ENCODE peak calls at places on chromosome 20, in nine cellular contexts. One of them, this sample, is unnamed.

GRCh38 chr20:20465259-20465658 is 97.4 kb downstream of the INSM1 start:
- DNase-seq in choroid plexus epithelial cell: peak; percentile 31
- DNase-seq in activated CD8-positive, alpha-beta T cell treated with anti-CD3 and anti-CD28 coated beads for 36 hours: no peak
- DNase-seq in GM12865: no peak
- DNase-seq in heart right ventricle: no peak
- DNase-seq in CD4-positive, alpha-beta T cell: no peak
- DNase-seq in neural progenitor cell: peak; percentile 57
- DNase-seq in RWPE1: no peak
- DNase-seq in body of pancreas: no peak
- DNase-seq in this sample: no peak

GRCh38 chr20:36273414-36274247 is 32.5 kb upstream of the DLGAP4 start:
- DNase-seq in choroid plexus epithelial cell: peak; percentile 45
- DNase-seq in activated CD8-positive, alpha-beta T cell treated with anti-CD3 and anti-CD28 coated beads for 36 hours: peak; percentile 44
- DNase-seq in GM12865: peak; percentile 42
- DNase-seq in heart right ventricle: no peak
- DNase-seq in CD4-positive, alpha-beta T cell: no peak
- DNase-seq in neural progenitor cell: peak; percentile 28
- DNase-seq in RWPE1: peak; percentile 41
- DNase-seq in body of pancreas: peak; percentile 12
- DNase-seq in this sample: peak; percentile 17

GRCh38 chr20:11094196-11094595 is 420.4 kb upstream of the JAG1 start:
- DNase-seq in choroid plexus epithelial cell: no peak
- DNase-seq in activated CD8-positive, alpha-beta T cell treated with anti-CD3 and anti-CD28 coated beads for 36 hours: no peak
- DNase-seq in GM12865: no peak
- DNase-seq in heart right ventricle: no peak
- DNase-seq in CD4-positive, alpha-beta T cell: no peak
- DNase-seq in neural progenitor cell: no peak
- DNase-seq in RWPE1: no peak
- DNase-seq in body of pancreas: no peak
- DNase-seq in this sample: no peak

GRCh38 chr20:32052792-32053362 is 835 bp downstream of the HCK start:
- DNase-seq in choroid plexus epithelial cell: no peak
- DNase-seq in activated CD8-positive, alpha-beta T cell treated with anti-CD3 and anti-CD28 coated beads for 36 hours: no peak
- DNase-seq in GM12865: peak; percentile 61
- DNase-seq in heart right ventricle: peak; percentile 42
- DNase-seq in CD4-positive, alpha-beta T cell: no peak
- DNase-seq in neural progenitor cell: peak; percentile 42
- DNase-seq in RWPE1: no peak
- DNase-seq in body of pancreas: no peak
- DNase-seq in this sample: peak; percentile 47

GRCh38 chr20:16434087-16434664 is 139.1 kb downstream of the KIF16B start:
- DNase-seq in choroid plexus epithelial cell: peak; percentile 63
- DNase-seq in activated CD8-positive, alpha-beta T cell treated with anti-CD3 and anti-CD28 coated beads for 36 hours: peak; percentile 60
- DNase-seq in GM12865: peak; percentile 74
- DNase-seq in heart right ventricle: peak; percentile 32
- DNase-seq in CD4-positive, alpha-beta T cell: peak; percentile 7
- DNase-seq in neural progenitor cell: peak; percentile 67
- DNase-seq in RWPE1: peak; percentile 26
- DNase-seq in body of pancreas: peak; percentile 77
- DNase-seq in this sample: peak; percentile 50

GRCh38 chr20:13022401-13023170 is 13.8 kb downstream of the SPTLC3 start:
- DNase-seq in choroid plexus epithelial cell: peak; percentile 84
- DNase-seq in activated CD8-positive, alpha-beta T cell treated with anti-CD3 and anti-CD28 coated beads for 36 hours: no peak
- DNase-seq in GM12865: no peak
- DNase-seq in heart right ventricle: no peak
- DNase-seq in CD4-positive, alpha-beta T cell: no peak
- DNase-seq in neural progenitor cell: no peak
- DNase-seq in RWPE1: no peak
- DNase-seq in body of pancreas: no peak
- DNase-seq in this sample: no peak

GRCh38 chr20:34997171-34997570 is 41.5 kb downstream of the MYH7B start:
- DNase-seq in choroid plexus epithelial cell: peak; percentile 46
- DNase-seq in activated CD8-positive, alpha-beta T cell treated with anti-CD3 and anti-CD28 coated beads for 36 hours: no peak
- DNase-seq in GM12865: no peak
- DNase-seq in heart right ventricle: no peak
- DNase-seq in CD4-positive, alpha-beta T cell: no peak
- DNase-seq in neural progenitor cell: no peak
- DNase-seq in RWPE1: no peak
- DNase-seq in body of pancreas: no peak
- DNase-seq in this sample: peak; percentile 59

GRCh38 chr20:35339007-35339406 is 46.8 kb upstream of the FAM83C start:
- DNase-seq in choroid plexus epithelial cell: peak; percentile 91
- DNase-seq in activated CD8-positive, alpha-beta T cell treated with anti-CD3 and anti-CD28 coated beads for 36 hours: no peak
- DNase-seq in GM12865: no peak
- DNase-seq in heart right ventricle: no peak
- DNase-seq in CD4-positive, alpha-beta T cell: no peak
- DNase-seq in neural progenitor cell: no peak
- DNase-seq in RWPE1: peak; percentile 67
- DNase-seq in body of pancreas: no peak
- DNase-seq in this sample: no peak

GRCh38 chr20:41204304-41205265 is 67.2 kb downstream of the PLCG1 start:
- DNase-seq in choroid plexus epithelial cell: no peak
- DNase-seq in activated CD8-positive, alpha-beta T cell treated with anti-CD3 and anti-CD28 coated beads for 36 hours: no peak
- DNase-seq in GM12865: no peak
- DNase-seq in heart right ventricle: no peak
- DNase-seq in CD4-positive, alpha-beta T cell: no peak
- DNase-seq in neural progenitor cell: no peak
- DNase-seq in RWPE1: no peak
- DNase-seq in body of pancreas: no peak
- DNase-seq in this sample: no peak

GRCh38 chr20:969868-970267 is 32.2 kb downstream of the RSPO4 start:
- DNase-seq in choroid plexus epithelial cell: no peak
- DNase-seq in activated CD8-positive, alpha-beta T cell treated with anti-CD3 and anti-CD28 coated beads for 36 hours: no peak
- DNase-seq in GM12865: no peak
- DNase-seq in heart right ventricle: no peak
- DNase-seq in CD4-positive, alpha-beta T cell: no peak
- DNase-seq in neural progenitor cell: no peak
- DNase-seq in RWPE1: no peak
- DNase-seq in body of pancreas: no peak
- DNase-seq in this sample: no peak

GRCh38 chr20:64165866-64166600 is 1.8 kb downstream of the MYT1 start:
- DNase-seq in choroid plexus epithelial cell: no peak
- DNase-seq in activated CD8-positive, alpha-beta T cell treated with anti-CD3 and anti-CD28 coated beads for 36 hours: no peak
- DNase-seq in GM12865: no peak
- DNase-seq in heart right ventricle: no peak
- DNase-seq in CD4-positive, alpha-beta T cell: no peak
- DNase-seq in neural progenitor cell: no peak
- DNase-seq in RWPE1: no peak
- DNase-seq in body of pancreas: no peak
- DNase-seq in this sample: no peak

GRCh38 chr20:20797521-20798310 is 85.3 kb upstream of the RALGAPA2 start:
- DNase-seq in choroid plexus epithelial cell: no peak
- DNase-seq in activated CD8-positive, alpha-beta T cell treated with anti-CD3 and anti-CD28 coated beads for 36 hours: no peak
- DNase-seq in GM12865: no peak
- DNase-seq in heart right ventricle: no peak
- DNase-seq in CD4-positive, alpha-beta T cell: no peak
- DNase-seq in neural progenitor cell: no peak
- DNase-seq in RWPE1: no peak
- DNase-seq in body of pancreas: no peak
- DNase-seq in this sample: no peak

GRCh38 chr20:25283221-25283951 is 35.5 kb downstream of the PYGB start:
- DNase-seq in choroid plexus epithelial cell: no peak
- DNase-seq in activated CD8-positive, alpha-beta T cell treated with anti-CD3 and anti-CD28 coated beads for 36 hours: no peak
- DNase-seq in GM12865: no peak
- DNase-seq in heart right ventricle: peak; percentile 2
- DNase-seq in CD4-positive, alpha-beta T cell: no peak
- DNase-seq in neural progenitor cell: no peak
- DNase-seq in RWPE1: no peak
- DNase-seq in body of pancreas: peak; percentile 4
- DNase-seq in this sample: no peak

GRCh38 chr20:1945134-1945618 is 48.7 kb downstream of the PDYN start:
- DNase-seq in choroid plexus epithelial cell: no peak
- DNase-seq in activated CD8-positive, alpha-beta T cell treated with anti-CD3 and anti-CD28 coated beads for 36 hours: no peak
- DNase-seq in GM12865: no peak
- DNase-seq in heart right ventricle: peak; percentile 35
- DNase-seq in CD4-positive, alpha-beta T cell: no peak
- DNase-seq in neural progenitor cell: no peak
- DNase-seq in RWPE1: no peak
- DNase-seq in body of pancreas: peak; percentile 92
- DNase-seq in this sample: peak; percentile 30

GRCh38 chr20:29750268-29750899 is 1507.1 kb upstream of the DEFB115 start:
- DNase-seq in choroid plexus epithelial cell: no peak
- DNase-seq in activated CD8-positive, alpha-beta T cell treated with anti-CD3 and anti-CD28 coated beads for 36 hours: no peak
- DNase-seq in GM12865: no peak
- DNase-seq in heart right ventricle: no peak
- DNase-seq in CD4-positive, alpha-beta T cell: no peak
- DNase-seq in neural progenitor cell: no peak
- DNase-seq in RWPE1: no peak
- DNase-seq in body of pancreas: no peak
- DNase-seq in this sample: no peak

GRCh38 chr20:10596726-10597125 is 77.1 kb downstream of the JAG1 start:
- DNase-seq in choroid plexus epithelial cell: peak; percentile 89
- DNase-seq in activated CD8-positive, alpha-beta T cell treated with anti-CD3 and anti-CD28 coated beads for 36 hours: no peak
- DNase-seq in GM12865: no peak
- DNase-seq in heart right ventricle: no peak
- DNase-seq in CD4-positive, alpha-beta T cell: no peak
- DNase-seq in neural progenitor cell: no peak
- DNase-seq in RWPE1: peak; percentile 45
- DNase-seq in body of pancreas: no peak
- DNase-seq in this sample: no peak

GRCh38 chr20:49532285-49532946 is 35.5 kb downstream of the PTGIS start:
- DNase-seq in choroid plexus epithelial cell: no peak
- DNase-seq in activated CD8-positive, alpha-beta T cell treated with anti-CD3 and anti-CD28 coated beads for 36 hours: no peak
- DNase-seq in GM12865: no peak
- DNase-seq in heart right ventricle: no peak
- DNase-seq in CD4-positive, alpha-beta T cell: no peak
- DNase-seq in neural progenitor cell: no peak
- DNase-seq in RWPE1: no peak
- DNase-seq in body of pancreas: no peak
- DNase-seq in this sample: no peak

GRCh38 chr20:62728028-62728780 is 19.6 kb downstream of the NTSR1 start:
- DNase-seq in choroid plexus epithelial cell: no peak
- DNase-seq in activated CD8-positive, alpha-beta T cell treated with anti-CD3 and anti-CD28 coated beads for 36 hours: no peak
- DNase-seq in GM12865: no peak
- DNase-seq in heart right ventricle: no peak
- DNase-seq in CD4-positive, alpha-beta T cell: no peak
- DNase-seq in neural progenitor cell: no peak
- DNase-seq in RWPE1: no peak
- DNase-seq in body of pancreas: no peak
- DNase-seq in this sample: peak; percentile 16
- TF ChIP-seq CTCF in choroid plexus epithelial cell: no peak
- TF ChIP-seq CTCF in activated CD8-positive, alpha-beta T cell treated with anti-CD3 and anti-CD28 coated beads for 36 hours: no peak
- TF ChIP-seq CTCF in GM12865: no peak
- TF ChIP-seq CTCF in heart right ventricle: no peak
- TF ChIP-seq CTCF in CD4-positive, alpha-beta T cell: no peak
- TF ChIP-seq CTCF in neural progenitor cell: no peak
- TF ChIP-seq CTCF in RWPE1: no peak
- TF ChIP-seq CTCF in body of pancreas: no peak
- TF ChIP-seq CTCF in this sample: no peak

DNA sequence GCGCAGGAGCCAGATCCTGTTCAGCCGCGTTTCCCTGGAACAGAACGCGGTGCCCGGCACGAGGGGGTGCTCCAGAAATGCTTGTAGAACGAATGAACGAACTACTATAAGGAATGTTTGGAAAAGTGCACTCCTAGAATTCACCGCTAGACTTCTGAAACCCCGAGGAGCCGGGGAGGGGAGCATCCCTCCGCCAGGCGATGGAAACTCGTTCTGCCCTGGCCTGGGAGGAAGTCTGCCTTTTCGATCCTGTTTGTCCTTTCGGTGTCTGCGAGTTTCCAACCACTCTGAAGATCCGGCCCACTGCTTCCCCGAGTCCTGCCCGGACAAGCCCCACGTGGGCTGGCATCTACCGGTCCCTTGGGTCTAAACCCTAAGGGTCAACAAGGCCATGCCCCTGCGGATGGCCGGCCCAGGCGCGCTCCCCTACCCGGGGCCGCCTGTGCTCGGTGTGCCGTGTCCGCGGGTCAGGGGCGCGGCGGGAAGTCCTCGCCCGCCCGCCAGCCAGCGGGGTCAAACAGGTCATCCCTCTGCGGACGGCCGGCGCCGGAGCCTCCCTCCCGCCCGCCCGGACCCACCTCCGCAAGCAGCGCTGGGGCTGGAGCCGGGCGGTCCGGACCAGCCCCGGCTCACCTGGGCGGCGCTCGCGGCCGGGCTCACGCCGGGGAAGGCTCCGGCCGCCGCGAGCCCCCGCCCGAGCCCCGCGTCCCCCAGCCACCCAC is 521 bp downstream of the SULF2 start:
- DNase-seq in choroid plexus epithelial cell: peak; percentile 36
- DNase-seq in activated CD8-positive, alpha-beta T cell treated with anti-CD3 and anti-CD28 coated beads for 36 hours: no peak
- DNase-seq in GM12865: peak; percentile 12
- DNase-seq in heart right ventricle: peak; percentile 37
- DNase-seq in CD4-positive, alpha-beta T cell: no peak
- DNase-seq in neural progenitor cell: peak; percentile 72
- DNase-seq in RWPE1: peak; percentile 88
- DNase-seq in body of pancreas: no peak
- DNase-seq in this sample: peak; percentile 37
- TF ChIP-seq CTCF in choroid plexus epithelial cell: peak; percentile 18
- TF ChIP-seq CTCF in activated CD8-positive, alpha-beta T cell treated with anti-CD3 and anti-CD28 coated beads for 36 hours: no peak
- TF ChIP-seq CTCF in GM12865: no peak
- TF ChIP-seq CTCF in heart right ventricle: no peak
- TF ChIP-seq CTCF in CD4-positive, alpha-beta T cell: no peak
- TF ChIP-seq CTCF in neural progenitor cell: peak; percentile 37
- TF ChIP-seq CTCF in RWPE1: no peak
- TF ChIP-seq CTCF in body of pancreas: no peak
- TF ChIP-seq CTCF in this sample: no peak

GRCh38 chr20:14757728-14758127 is 420.3 kb upstream of the FLRT3 start:
- DNase-seq in choroid plexus epithelial cell: no peak
- DNase-seq in activated CD8-positive, alpha-beta T cell treated with anti-CD3 and anti-CD28 coated beads for 36 hours: no peak
- DNase-seq in GM12865: no peak
- DNase-seq in heart right ventricle: no peak
- DNase-seq in CD4-positive, alpha-beta T cell: no peak
- DNase-seq in neural progenitor cell: peak; percentile 17
- DNase-seq in RWPE1: no peak
- DNase-seq in body of pancreas: no peak
- DNase-seq in this sample: no peak
- TF ChIP-seq CTCF in choroid plexus epithelial cell: no peak
- TF ChIP-seq CTCF in activated CD8-positive, alpha-beta T cell treated with anti-CD3 and anti-CD28 coated beads for 36 hours: no peak
- TF ChIP-seq CTCF in GM12865: no peak
- TF ChIP-seq CTCF in heart right ventricle: no peak
- TF ChIP-seq CTCF in CD4-positive, alpha-beta T cell: no peak
- TF ChIP-seq CTCF in neural progenitor cell: peak; percentile 28
- TF ChIP-seq CTCF in RWPE1: no peak
- TF ChIP-seq CTCF in body of pancreas: no peak
- TF ChIP-seq CTCF in this sample: no peak

DNA sequence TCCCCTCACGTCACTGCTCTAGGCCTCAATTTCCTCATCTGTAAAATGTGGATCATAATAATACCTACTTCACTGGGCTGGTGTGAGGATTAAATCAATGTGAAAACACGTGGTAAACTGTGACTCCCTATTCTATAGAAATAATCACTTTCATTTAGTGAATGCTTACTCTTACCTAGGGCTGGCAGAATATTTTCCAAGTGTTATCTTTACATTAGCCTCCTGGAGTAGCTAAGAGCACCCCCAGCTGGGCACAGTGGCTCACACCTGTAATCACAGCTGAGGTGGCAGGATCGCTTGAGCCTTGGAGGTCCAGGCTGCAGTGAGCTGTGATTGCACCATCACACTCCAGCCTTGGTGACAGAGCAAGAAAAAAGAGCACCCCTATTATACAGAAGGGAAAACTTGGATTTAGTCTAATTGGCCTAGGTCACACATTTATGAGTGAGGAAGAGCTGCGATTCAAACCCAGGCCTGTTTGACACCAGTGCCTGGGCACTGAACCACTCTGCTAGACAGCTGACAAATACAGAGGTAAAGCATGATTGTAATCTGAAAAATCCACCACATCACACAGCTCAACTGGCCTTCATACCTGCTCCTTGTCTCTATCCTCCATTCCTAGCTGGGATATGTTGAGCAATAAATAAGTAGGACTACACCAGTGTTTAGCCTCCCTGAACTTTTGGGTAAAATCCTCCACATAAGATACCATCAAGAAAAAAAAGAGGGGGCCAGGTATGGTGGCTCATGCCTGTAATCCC is 1.4 kb upstream of the SNTA1 start:
- DNase-seq in choroid plexus epithelial cell: peak; percentile 29
- DNase-seq in activated CD8-positive, alpha-beta T cell treated with anti-CD3 and anti-CD28 coated beads for 36 hours: peak; percentile 66
- DNase-seq in GM12865: peak; percentile 40
- DNase-seq in heart right ventricle: no peak
- DNase-seq in CD4-positive, alpha-beta T cell: peak; percentile 10
- DNase-seq in neural progenitor cell: no peak
- DNase-seq in RWPE1: no peak
- DNase-seq in body of pancreas: peak; percentile 44
- DNase-seq in this sample: no peak
- TF ChIP-seq CTCF in choroid plexus epithelial cell: peak; percentile 28
- TF ChIP-seq CTCF in activated CD8-positive, alpha-beta T cell treated with anti-CD3 and anti-CD28 coated beads for 36 hours: peak; percentile 43
- TF ChIP-seq CTCF in GM12865: peak; percentile 21
- TF ChIP-seq CTCF in heart right ventricle: no peak
- TF ChIP-seq CTCF in CD4-positive, alpha-beta T cell: no peak
- TF ChIP-seq CTCF in neural progenitor cell: no peak
- TF ChIP-seq CTCF in RWPE1: peak; percentile 51
- TF ChIP-seq CTCF in body of pancreas: peak; percentile 26
- TF ChIP-seq CTCF in this sample: no peak

This sample was measured in mucosa of descending colon.